ENCODE peak calls at places on chromosomes 16 and 17, in nine cellular contexts. One of them, this sample, is unnamed.

GRCh38 chr16:80693553-80693952 is 110.8 kb downstream of the CDYL2 start:
- DNase-seq in neural progenitor cell: no peak
- DNase-seq in M059J: peak; percentile 28
- DNase-seq in astrocyte of the cerebellum: no peak
- DNase-seq in activated CD8-positive, alpha-beta T cell treated with anti-CD3 and anti-CD28 coated beads for 36 hours: peak; percentile 57
- DNase-seq in HT-29: no peak
- DNase-seq in retinal pigment epithelial cell: no peak
- DNase-seq in breast epithelium: no peak
- DNase-seq in CD8-positive, alpha-beta T cell: no peak
- DNase-seq in this sample: no peak

GRCh38 chr17:8791910-8792270 is 7.3 kb downstream of the MFSD6L start:
- DNase-seq in astrocyte of the cerebellum: peak; percentile 13
- DNase-seq in CD8-positive, alpha-beta T cell: no peak
- DNase-seq in activated CD8-positive, alpha-beta T cell treated with anti-CD3 and anti-CD28 coated beads for 36 hours: peak; percentile 45
- DNase-seq in M059J: peak; percentile 70
- DNase-seq in breast epithelium: no peak
- DNase-seq in neural progenitor cell: no peak
- DNase-seq in HT-29: no peak
- DNase-seq in retinal pigment epithelial cell: no peak
- DNase-seq in this sample: no peak

GRCh38 chr17:42436401-42436800 is 13.3 kb upstream of the CAVIN1 start:
- DNase-seq in breast epithelium: no peak
- DNase-seq in neural progenitor cell: no peak
- DNase-seq in M059J: peak; percentile 44
- DNase-seq in HT-29: no peak
- DNase-seq in astrocyte of the cerebellum: peak; percentile 95
- DNase-seq in activated CD8-positive, alpha-beta T cell treated with anti-CD3 and anti-CD28 coated beads for 36 hours: no peak
- DNase-seq in CD8-positive, alpha-beta T cell: no peak
- DNase-seq in retinal pigment epithelial cell: no peak
- DNase-seq in this sample: no peak

GRCh38 chr16:78930561-78930960 is 670.0 kb downstream of the MAF start:
- DNase-seq in CD8-positive, alpha-beta T cell: no peak
- DNase-seq in neural progenitor cell: no peak
- DNase-seq in HT-29: no peak
- DNase-seq in retinal pigment epithelial cell: no peak
- DNase-seq in astrocyte of the cerebellum: no peak
- DNase-seq in M059J: no peak
- DNase-seq in activated CD8-positive, alpha-beta T cell treated with anti-CD3 and anti-CD28 coated beads for 36 hours: no peak
- DNase-seq in breast epithelium: no peak
- DNase-seq in this sample: no peak

GRCh38 chr16:19014456-19014855 is 30.7 kb downstream of the TMC7 start:
- DNase-seq in activated CD8-positive, alpha-beta T cell treated with anti-CD3 and anti-CD28 coated beads for 36 hours: no peak
- DNase-seq in retinal pigment epithelial cell: no peak
- DNase-seq in CD8-positive, alpha-beta T cell: no peak
- DNase-seq in M059J: peak; percentile 16
- DNase-seq in HT-29: peak; percentile 35
- DNase-seq in neural progenitor cell: no peak
- DNase-seq in astrocyte of the cerebellum: no peak
- DNase-seq in breast epithelium: no peak
- DNase-seq in this sample: no peak

GRCh38 chr17:29593546-29594440 is 861 bp downstream of the ANKRD13B start:
- DNase-seq in breast epithelium: no peak
- DNase-seq in neural progenitor cell: peak; percentile 89
- DNase-seq in astrocyte of the cerebellum: no peak
- DNase-seq in activated CD8-positive, alpha-beta T cell treated with anti-CD3 and anti-CD28 coated beads for 36 hours: peak; percentile 67
- DNase-seq in CD8-positive, alpha-beta T cell: peak; percentile 39
- DNase-seq in retinal pigment epithelial cell: no peak
- DNase-seq in M059J: no peak
- DNase-seq in HT-29: peak; percentile 45
- DNase-seq in this sample: no peak

GRCh38 chr17:14205992-14206461 is 30.6 kb downstream of the CDRT15 start:
- DNase-seq in M059J: peak; percentile 97
- DNase-seq in astrocyte of the cerebellum: no peak
- DNase-seq in CD8-positive, alpha-beta T cell: peak; percentile 80
- DNase-seq in neural progenitor cell: no peak
- DNase-seq in breast epithelium: peak; percentile 96
- DNase-seq in activated CD8-positive, alpha-beta T cell treated with anti-CD3 and anti-CD28 coated beads for 36 hours: peak; percentile 72
- DNase-seq in retinal pigment epithelial cell: peak; percentile 58
- DNase-seq in HT-29: peak; percentile 73
- DNase-seq in this sample: peak; percentile 81

GRCh38 chr17:41919165-41919817 is 540 bp upstream of the ACLY start:
- DNase-seq in M059J: no peak
- DNase-seq in activated CD8-positive, alpha-beta T cell treated with anti-CD3 and anti-CD28 coated beads for 36 hours: no peak
- DNase-seq in HT-29: peak; percentile 91
- DNase-seq in CD8-positive, alpha-beta T cell: no peak
- DNase-seq in retinal pigment epithelial cell: no peak
- DNase-seq in neural progenitor cell: peak; percentile 85
- DNase-seq in breast epithelium: no peak
- DNase-seq in astrocyte of the cerebellum: peak; percentile 27
- DNase-seq in this sample: no peak